ENCODE peak calls at places on chromosome 2, in eight cellular contexts. One of them, this sample, is unnamed.

GRCh38 chr2:72943540-72944395 is 26.4 kb downstream of the EMX1 start:
- DNase-seq in cardiac muscle cell: no peak
- DNase-seq in activated CD8-positive, alpha-beta T cell treated with anti-CD3 and anti-CD28 coated beads for 36 hours: no peak
- DNase-seq in OCI-LY7: no peak
- DNase-seq in heart left ventricle: no peak
- DNase-seq in natural killer cell: no peak
- DNase-seq in MM.1S: no peak
- DNase-seq in cardiac fibroblast: no peak
- DNase-seq in this sample: no peak

GRCh38 chr2:242060212-242060835 is 190.8 kb downstream of the RTP5 start:
- DNase-seq in activated CD8-positive, alpha-beta T cell treated with anti-CD3 and anti-CD28 coated beads for 36 hours: no peak
- DNase-seq in cardiac muscle cell: no peak
- DNase-seq in cardiac fibroblast: peak; percentile 84
- DNase-seq in natural killer cell: no peak
- DNase-seq in OCI-LY7: no peak
- DNase-seq in heart left ventricle: no peak
- DNase-seq in MM.1S: no peak
- DNase-seq in this sample: no peak

GRCh38 chr2:41847744-41848441 is 199.9 kb upstream of the PKDCC start:
- DNase-seq in cardiac fibroblast: peak; percentile 64
- DNase-seq in MM.1S: no peak
- DNase-seq in OCI-LY7: no peak
- DNase-seq in cardiac muscle cell: no peak
- DNase-seq in natural killer cell: no peak
- DNase-seq in heart left ventricle: no peak
- DNase-seq in activated CD8-positive, alpha-beta T cell treated with anti-CD3 and anti-CD28 coated beads for 36 hours: no peak
- DNase-seq in this sample: no peak

GRCh38 chr2:131006561-131006960 is 86.7 kb downstream of the FAM168B start:
- DNase-seq in cardiac muscle cell: no peak
- DNase-seq in activated CD8-positive, alpha-beta T cell treated with anti-CD3 and anti-CD28 coated beads for 36 hours: no peak
- DNase-seq in MM.1S: no peak
- DNase-seq in heart left ventricle: no peak
- DNase-seq in OCI-LY7: no peak
- DNase-seq in natural killer cell: no peak
- DNase-seq in cardiac fibroblast: no peak
- DNase-seq in this sample: no peak

GRCh38 chr2:34069604-34070003 is 470.5 kb upstream of the FAM98A start:
- DNase-seq in activated CD8-positive, alpha-beta T cell treated with anti-CD3 and anti-CD28 coated beads for 36 hours: no peak
- DNase-seq in MM.1S: no peak
- DNase-seq in OCI-LY7: no peak
- DNase-seq in heart left ventricle: no peak
- DNase-seq in natural killer cell: no peak
- DNase-seq in cardiac fibroblast: no peak
- DNase-seq in cardiac muscle cell: no peak
- DNase-seq in this sample: no peak

GRCh38 chr2:72134997-72135800 is 12.5 kb downstream of the CYP26B1 start:
- DNase-seq in cardiac fibroblast: no peak
- DNase-seq in heart left ventricle: no peak
- DNase-seq in OCI-LY7: no peak
- DNase-seq in cardiac muscle cell: no peak
- DNase-seq in natural killer cell: no peak
- DNase-seq in MM.1S: no peak
- DNase-seq in activated CD8-positive, alpha-beta T cell treated with anti-CD3 and anti-CD28 coated beads for 36 hours: no peak
- DNase-seq in this sample: no peak

GRCh38 chr2:75174519-75174918 is 24.8 kb downstream of the TACR1 start:
- DNase-seq in activated CD8-positive, alpha-beta T cell treated with anti-CD3 and anti-CD28 coated beads for 36 hours: no peak
- DNase-seq in cardiac muscle cell: no peak
- DNase-seq in OCI-LY7: no peak
- DNase-seq in heart left ventricle: no peak
- DNase-seq in natural killer cell: no peak
- DNase-seq in MM.1S: no peak
- DNase-seq in cardiac fibroblast: no peak
- DNase-seq in this sample: no peak

GRCh38 chr2:11866358-11867335 is 120.2 kb downstream of the LPIN1 start:
- DNase-seq in activated CD8-positive, alpha-beta T cell treated with anti-CD3 and anti-CD28 coated beads for 36 hours: no peak
- DNase-seq in cardiac muscle cell: no peak
- DNase-seq in MM.1S: no peak
- DNase-seq in cardiac fibroblast: no peak
- DNase-seq in heart left ventricle: no peak
- DNase-seq in OCI-LY7: no peak
- DNase-seq in natural killer cell: no peak
- DNase-seq in this sample: no peak

GRCh38 chr2:25684577-25684976 is 11.2 kb upstream of the DTNB start:
- DNase-seq in cardiac muscle cell: no peak
- DNase-seq in natural killer cell: no peak
- DNase-seq in MM.1S: no peak
- DNase-seq in OCI-LY7: no peak
- DNase-seq in activated CD8-positive, alpha-beta T cell treated with anti-CD3 and anti-CD28 coated beads for 36 hours: no peak
- DNase-seq in cardiac fibroblast: no peak
- DNase-seq in heart left ventricle: no peak
- DNase-seq in this sample: no peak

DNA sequence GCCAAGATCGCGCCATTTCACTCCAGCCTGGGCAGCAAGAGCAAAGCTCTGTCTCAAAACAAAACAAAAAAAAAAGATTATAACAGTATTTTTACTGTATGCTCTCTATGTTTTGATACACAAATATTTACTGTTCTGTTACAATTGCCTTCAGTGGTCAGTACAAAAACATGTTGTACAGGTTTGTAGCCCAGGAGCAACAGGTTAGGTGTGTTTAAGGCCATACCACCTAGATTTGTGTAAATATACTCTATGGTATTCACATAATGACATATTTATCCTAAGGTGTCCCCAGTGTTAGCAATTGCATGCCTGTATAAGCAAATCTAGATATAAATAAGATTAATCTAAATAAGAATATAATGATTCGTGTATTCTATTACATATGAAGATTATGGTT is 625.0 kb downstream of the TMEM182 start:
- DNase-seq in activated CD8-positive, alpha-beta T cell treated with anti-CD3 and anti-CD28 coated beads for 36 hours: no peak
- DNase-seq in heart left ventricle: no peak
- DNase-seq in cardiac muscle cell: no peak
- DNase-seq in MM.1S: no peak
- DNase-seq in OCI-LY7: no peak
- DNase-seq in natural killer cell: no peak
- DNase-seq in cardiac fibroblast: no peak
- DNase-seq in this sample: no peak
- TF ChIP-seq CTCF in activated CD8-positive, alpha-beta T cell treated with anti-CD3 and anti-CD28 coated beads for 36 hours: no peak
- TF ChIP-seq CTCF in heart left ventricle: no peak
- TF ChIP-seq CTCF in cardiac muscle cell: no peak
- TF ChIP-seq CTCF in MM.1S: no peak
- TF ChIP-seq CTCF in OCI-LY7: no peak
- TF ChIP-seq CTCF in natural killer cell: no peak
- TF ChIP-seq CTCF in cardiac fibroblast: no peak
- TF ChIP-seq CTCF in this sample: no peak

GRCh38 chr2:20650412-20650879 is 452 bp downstream of the HS1BP3 start:
- DNase-seq in natural killer cell: no peak
- DNase-seq in activated CD8-positive, alpha-beta T cell treated with anti-CD3 and anti-CD28 coated beads for 36 hours: peak; percentile 31
- DNase-seq in heart left ventricle: no peak
- DNase-seq in cardiac muscle cell: no peak
- DNase-seq in OCI-LY7: peak; percentile 47
- DNase-seq in MM.1S: peak; percentile 43
- DNase-seq in cardiac fibroblast: peak; percentile 58
- DNase-seq in this sample: no peak
- TF ChIP-seq CTCF in natural killer cell: no peak
- TF ChIP-seq CTCF in activated CD8-positive, alpha-beta T cell treated with anti-CD3 and anti-CD28 coated beads for 36 hours: no peak
- TF ChIP-seq CTCF in heart left ventricle: no peak
- TF ChIP-seq CTCF in cardiac muscle cell: no peak
- TF ChIP-seq CTCF in OCI-LY7: no peak
- TF ChIP-seq CTCF in MM.1S: peak; percentile 5
- TF ChIP-seq CTCF in cardiac fibroblast: no peak
- TF ChIP-seq CTCF in this sample: no peak

GRCh38 chr2:127025357-127026062 is 81.4 kb downstream of the BIN1 start:
- DNase-seq in MM.1S: peak; percentile 46
- DNase-seq in cardiac muscle cell: peak; percentile 91
- DNase-seq in OCI-LY7: peak; percentile 29
- DNase-seq in heart left ventricle: peak; percentile 76
- DNase-seq in natural killer cell: peak; percentile 49
- DNase-seq in activated CD8-positive, alpha-beta T cell treated with anti-CD3 and anti-CD28 coated beads for 36 hours: peak; percentile 87
- DNase-seq in cardiac fibroblast: peak; percentile 81
- DNase-seq in this sample: no peak
- TF ChIP-seq CTCF in MM.1S: peak; percentile 28
- TF ChIP-seq CTCF in cardiac muscle cell: peak; percentile 53
- TF ChIP-seq CTCF in OCI-LY7: peak; percentile 46
- TF ChIP-seq CTCF in heart left ventricle: no peak
- TF ChIP-seq CTCF in natural killer cell: no peak
- TF ChIP-seq CTCF in activated CD8-positive, alpha-beta T cell treated with anti-CD3 and anti-CD28 coated beads for 36 hours: peak; percentile 31
- TF ChIP-seq CTCF in cardiac fibroblast: peak; percentile 27
- TF ChIP-seq CTCF in this sample: no peak

GRCh38 chr2:62284471-62284870 is 88.6 kb downstream of the B3GNT2 start:
- DNase-seq in natural killer cell: no peak
- DNase-seq in cardiac muscle cell: no peak
- DNase-seq in cardiac fibroblast: no peak
- DNase-seq in MM.1S: no peak
- DNase-seq in activated CD8-positive, alpha-beta T cell treated with anti-CD3 and anti-CD28 coated beads for 36 hours: no peak
- DNase-seq in heart left ventricle: no peak
- DNase-seq in OCI-LY7: no peak
- DNase-seq in this sample: no peak

GRCh38 chr2:62286089-62286785 is 90.3 kb downstream of the B3GNT2 start:
- DNase-seq in activated CD8-positive, alpha-beta T cell treated with anti-CD3 and anti-CD28 coated beads for 36 hours: no peak
- DNase-seq in OCI-LY7: no peak
- DNase-seq in natural killer cell: no peak
- DNase-seq in heart left ventricle: no peak
- DNase-seq in cardiac muscle cell: no peak
- DNase-seq in cardiac fibroblast: no peak
- DNase-seq in MM.1S: no peak
- DNase-seq in this sample: no peak

GRCh38 chr2:62287335-62287734 is 91.4 kb downstream of the B3GNT2 start:
- DNase-seq in natural killer cell: no peak
- DNase-seq in cardiac muscle cell: no peak
- DNase-seq in MM.1S: no peak
- DNase-seq in cardiac fibroblast: no peak
- DNase-seq in activated CD8-positive, alpha-beta T cell treated with anti-CD3 and anti-CD28 coated beads for 36 hours: no peak
- DNase-seq in heart left ventricle: no peak
- DNase-seq in OCI-LY7: no peak
- DNase-seq in this sample: no peak

GRCh38 chr2:62283147-62283546 is 87.2 kb downstream of the B3GNT2 start:
- DNase-seq in cardiac muscle cell: no peak
- DNase-seq in cardiac fibroblast: no peak
- DNase-seq in heart left ventricle: no peak
- DNase-seq in natural killer cell: no peak
- DNase-seq in activated CD8-positive, alpha-beta T cell treated with anti-CD3 and anti-CD28 coated beads for 36 hours: no peak
- DNase-seq in MM.1S: no peak
- DNase-seq in OCI-LY7: no peak
- DNase-seq in this sample: no peak

GRCh38 chr2:62284980-62285379 is 89.1 kb downstream of the B3GNT2 start:
- DNase-seq in natural killer cell: no peak
- DNase-seq in cardiac muscle cell: no peak
- DNase-seq in OCI-LY7: peak; percentile 36
- DNase-seq in MM.1S: no peak
- DNase-seq in cardiac fibroblast: no peak
- DNase-seq in heart left ventricle: no peak
- DNase-seq in activated CD8-positive, alpha-beta T cell treated with anti-CD3 and anti-CD28 coated beads for 36 hours: no peak
- DNase-seq in this sample: no peak
- TF ChIP-seq CTCF in natural killer cell: no peak
- TF ChIP-seq CTCF in cardiac muscle cell: no peak
- TF ChIP-seq CTCF in OCI-LY7: peak; percentile 38
- TF ChIP-seq CTCF in MM.1S: no peak
- TF ChIP-seq CTCF in cardiac fibroblast: no peak
- TF ChIP-seq CTCF in heart left ventricle: no peak
- TF ChIP-seq CTCF in activated CD8-positive, alpha-beta T cell treated with anti-CD3 and anti-CD28 coated beads for 36 hours: no peak
- TF ChIP-seq CTCF in this sample: no peak